ENCODE peak calls at places on chromosomes 16 and 17, in four cellular contexts. T is GM12878, E is stomach, M is H1. C is an unnamed sample.

GRCh38 chr16:1019934-1020305 is 38.4 kb downstream of the SOX8 start:
- DNase-seq in T (no peak), M (no peak), E (no peak), C (no peak)

GRCh38 chr17:15503731-15504130 is 36.3 kb upstream of the CDRT4 start:
- DNase-seq in E (no peak), T (no peak), M (no peak), C (no peak)

GRCh38 chr16:65740716-65741115 is 618.9 kb upstream of the CDH11 start:
- DNase-seq in T (no peak), M (no peak), E (no peak), C (no peak)

GRCh38 chr16:75333770-75334169 is 82.3 kb upstream of the BCAR1 start:
- DNase-seq in E (no peak), T (peak; percentile 19), M (no peak), C (no peak)

GRCh38 chr17:79852748-79853147 is 13.5 kb upstream of the CBX4 start:
- DNase-seq in T (no peak), E (no peak), M (no peak), C (peak; percentile 23)

GRCh38 chr16:53209489-53209888 is 154.7 kb downstream of the CHD9 start:
- DNase-seq in M (no peak), E (no peak), T (no peak), C (no peak)

GRCh38 chr16:5502467-5502869 is 404.9 kb upstream of the EEF2KMT start:
- DNase-seq in M (peak; percentile 73), E (no peak), T (no peak), C (peak; percentile 10)

GRCh38 chr17:77886387-77886728 is 72.1 kb upstream of the TNRC6C start:
- DNase-seq in E (peak; percentile 41), M (no peak), T (no peak), C (no peak)

GRCh38 chr17:49748791-49749190 is 15.1 kb downstream of the FAM117A start:
- DNase-seq in M (no peak), E (no peak), T (peak; percentile 97), C (peak; percentile 61)

GRCh38 chr16:4505356-4506153 is 29.4 kb downstream of the HMOX2 start:
- DNase-seq in M (no peak), T (peak; percentile 70), E (peak; percentile 54), C (peak; percentile 67)

GRCh38 chr17:72515291-72516065 is 394.7 kb downstream of the SOX9 start:
- DNase-seq in T (peak; percentile 77), E (peak; percentile 50), M (no peak), C (no peak)

GRCh38 chr17:4230142-4230541 is 33.6 kb downstream of the ANKFY1 start:
- DNase-seq in T (no peak), E (no peak), M (no peak), C (peak; percentile 34)

GRCh38 chr16:71201054-71201453 is 29.5 kb downstream of the HYDIN start:
- DNase-seq in M (no peak), E (no peak), T (no peak), C (no peak)

GRCh38 chr17:61863801-61864126 is 436 bp upstream of the BRIP1 start:
- DNase-seq in E (no peak), T (no peak), M (peak; percentile 48), C (no peak)

GRCh38 chr17:55320594-55321506 is 56.1 kb downstream of the HLF start:
- DNase-seq in T (no peak), E (peak; percentile 80), M (no peak), C (no peak)

GRCh38 chr17:42183741-42184711 is 1.2 kb downstream of the HCRT start:
- DNase-seq in E (peak; percentile 77), T (peak; percentile 23), M (peak; percentile 94), C (peak; percentile 83)

GRCh38 chr16:78705694-78706093 is 606.2 kb downstream of the WWOX start:
- DNase-seq in E (no peak), M (no peak), T (peak; percentile 9), C (no peak)

GRCh38 chr17:44830359-44831269 is 527 bp upstream of the GJC1 start:
- DNase-seq in E (no peak), M (peak; percentile 72), T (no peak), C (peak; percentile 10)

GRCh38 chr16:70614208-70614951 is 32.0 kb upstream of the IL34 start:
- DNase-seq in M (no peak), T (no peak), E (no peak), C (no peak)

GRCh38 chr16:78461496-78461938 is 362.1 kb downstream of the WWOX start:
- DNase-seq in T (no peak), M (no peak), E (no peak), C (peak; percentile 41)

GRCh38 chr17:31068291-31068690 is 26.5 kb upstream of the NF1 start:
- DNase-seq in M (peak; percentile 86), T (no peak), E (peak; percentile 36), C (peak; percentile 65)

GRCh38 chr16:342455-343213 is 9.9 kb downstream of the AXIN1 start:
- DNase-seq in M (no peak), T (no peak), E (no peak), C (no peak)

GRCh38 chr16:14172200-14172805 is 101.2 kb downstream of the MRTFB start:
- DNase-seq in E (no peak), T (no peak), M (no peak), C (no peak)

GRCh38 chr17:70447588-70447987 is 278.3 kb downstream of the KCNJ2 start:
- DNase-seq in T (no peak), E (no peak), M (no peak), C (no peak)

GRCh38 chr16:53865492-53865863 is 161.5 kb downstream of the FTO start:
- DNase-seq in T (peak; percentile 32), M (no peak), E (no peak), C (no peak)

GRCh38 chr17:9693755-9694154 is 48.4 kb downstream of the USP43 start:
- DNase-seq in M (no peak), E (no peak), T (no peak), C (no peak)
- TF ChIP-seq EP300 in M (no peak), E (no peak), T (no peak), C (no peak)

GRCh38 chr16:27665881-27666280 is 115.9 kb downstream of the KATNIP start:
- DNase-seq in M (no peak), E (no peak), T (no peak), C (no peak)

GRCh38 chr16:27657811-27658210 is 107.9 kb downstream of the KATNIP start:
- DNase-seq in E (no peak), T (no peak), M (no peak), C (no peak)

GRCh38 chr16:27660507-27660906 is 110.6 kb downstream of the KATNIP start:
- DNase-seq in T (no peak), M (no peak), E (no peak), C (no peak)
- TF ChIP-seq POLR2AphosphoS5 in T (no peak), M (no peak), E (no peak), C (no peak)

GRCh38 chr17:57091186-57091618 is 6.2 kb downstream of the AKAP1 start:
- DNase-seq in E (peak; percentile 75), M (no peak), T (no peak), C (no peak)

GRCh38 chr17:57090560-57091185 is 5.6 kb downstream of the AKAP1 start:
- DNase-seq in M (no peak), T (no peak), E (no peak), C (no peak)

GRCh38 chr17:57092171-57092570 is 7.1 kb downstream of the AKAP1 start:
- DNase-seq in T (no peak), E (no peak), M (no peak), C (no peak)

GRCh38 chr17:57088298-57088697 is 3.3 kb downstream of the AKAP1 start:
- DNase-seq in M (no peak), T (no peak), E (no peak), C (no peak)

GRCh38 chr17:57089391-57089790 is 4.3 kb downstream of the AKAP1 start:
- DNase-seq in E (no peak), M (no peak), T (no peak), C (no peak)
- H3K27ac ChIP-seq in E (peak overlapping the region; percentile 72), M (no peak overlapping the region), T (no peak overlapping the region), C (peak overlapping the region; percentile 98)

GRCh38 chr17:57875109-57876022 is 25.5 kb upstream of the MRPS23 start:
- DNase-seq in T (no peak), E (peak; percentile 71), M (peak; percentile 71), C (peak; percentile 59)
- TF ChIP-seq EP300 in T (no peak), E (no peak), M (no peak), C (no peak)

GRCh38 chr16:55482056-55482455 is 3.1 kb downstream of the MMP2 start:
- DNase-seq in E (no peak), T (no peak), M (no peak), C (no peak)

GRCh38 chr16:55479560-55480197 is 681 bp downstream of the MMP2 start:
- DNase-seq in T (no peak), M (no peak), E (no peak), C (no peak)

GRCh38 chr16:55476625-55477533 is 2.1 kb upstream of the MMP2 start:
- DNase-seq in M (no peak), T (no peak), E (no peak), C (no peak)

GRCh38 chr16:55478827-55479559 is at the start of gene MMP2:
- DNase-seq in T (no peak), M (peak; percentile 74), E (peak; percentile 43), C (peak; percentile 45)

DNA sequence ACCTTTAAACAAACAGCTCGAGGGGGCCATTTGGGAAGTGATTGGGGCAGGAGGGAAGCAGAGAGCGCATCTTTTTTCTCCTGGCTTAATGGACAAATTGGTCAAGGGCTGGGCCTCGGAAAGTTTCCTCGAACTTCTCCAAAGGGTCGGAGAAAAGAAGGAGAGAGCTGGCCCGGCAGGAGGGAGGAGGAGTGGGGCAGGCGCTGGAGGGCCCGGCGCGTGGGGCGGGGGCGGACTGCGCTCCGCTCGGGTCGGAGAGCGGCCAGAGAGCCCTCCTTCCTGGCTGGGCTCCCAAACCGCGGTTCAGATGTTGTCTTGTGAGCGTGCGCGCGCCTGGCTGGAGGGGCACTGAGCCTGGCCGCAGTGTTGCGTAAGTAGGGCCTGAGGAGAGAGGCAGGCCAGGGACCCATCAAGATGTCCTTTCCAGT is 1.2 kb downstream of the MMP2 start:
- DNase-seq in E (peak; percentile 63), M (peak; percentile 63), T (no peak), C (peak; percentile 71)
- TF ChIP-seq POLR2AphosphoS5 in E (peak; percentile 48), M (no peak), T (no peak), C (no peak)